ENCODE peak calls at places on chromosomes 16 and 17, in ten cellular contexts. A is HT1080, T is cortex of kidney, L is iris pigment epithelial cell, P is NCI-H2171, Q is activated T-helper 1 cell treated with Interleukin-2 at 50 U/mL for 16 hours, V is AG04449, C is HEK293T, F is T-helper 22 cell, U is epithelial cell of esophagus. B is an unnamed sample.

GRCh38 chr16:85988723-85989313 is 89.9 kb downstream of the IRF8 start:
- DNase-seq in A (no peak), T (no peak), L (no peak), P (no peak), Q (no peak), V (no peak), C (no peak), F (no peak), U (no peak), B (no peak)

GRCh38 chr16:86515780-86516617 is 5.7 kb downstream of the FOXF1 start:
- DNase-seq in A (no peak), T (no peak), L (peak), P (no peak), Q (no peak), V (no peak), C (no peak), F (no peak), U (no peak), B (no peak)

GRCh38 chr17:8490256-8491023 is 54.8 kb downstream of the NDEL1 start:
- DNase-seq in A (no peak), T (no peak), L (no peak), P (no peak), Q (no peak), V (no peak), C (no peak), F (no peak), U (peak), B (no peak)

GRCh38 chr16:48366165-48367093 is 18.8 kb downstream of the SIAH1 start:
- DNase-seq in A (peak), T (no peak), L (peak), P (peak), Q (peak), V (peak), C (peak), F (peak), U (peak), B (peak)

GRCh38 chr17:17790673-17791464 is 45.9 kb downstream of the SREBF1 start:
- DNase-seq in A (no peak), T (no peak), L (no peak), P (no peak), Q (no peak), V (no peak), C (no peak), F (no peak), U (no peak), B (no peak)

GRCh38 chr17:6496116-6496481 is 51.8 kb downstream of the PIMREG start:
- DNase-seq in A (no peak), T (no peak), L (no peak), P (no peak), Q (no peak), V (no peak), C (no peak), F (no peak), U (no peak), B (no peak)

GRCh38 chr16:46801428-46802049 is 29.4 kb downstream of the C16orf87 start:
- DNase-seq in A (peak), T (no peak), L (no peak), P (peak), Q (no peak), V (no peak), C (peak), F (no peak), U (peak), B (no peak)

GRCh38 chr17:32903774-32904673 is 23.9 kb upstream of the TMEM98 start:
- DNase-seq in A (no peak), T (no peak), L (no peak), P (no peak), Q (no peak), V (no peak), C (no peak), F (no peak), U (no peak), B (no peak)

GRCh38 chr17:17375826-17376225 is 72.7 kb downstream of the NT5M start:
- DNase-seq in A (no peak), T (no peak), L (peak), P (no peak), Q (no peak), V (no peak), C (no peak), F (no peak), U (peak), B (no peak)

GRCh38 chr16:30041841-30042240 is 10.8 kb upstream of the TLCD3B start:
- DNase-seq in A (no peak), T (no peak), L (peak), P (no peak), Q (no peak), V (no peak), C (no peak), F (no peak), U (peak), B (no peak)

GRCh38 chr17:3221850-3222249 is 14.4 kb downstream of the OR1A1 start:
- DNase-seq in A (no peak), T (no peak), L (no peak), P (no peak), Q (no peak), V (no peak), C (no peak), F (no peak), U (no peak), B (no peak)

GRCh38 chr16:27241658-27242057 is 26.9 kb downstream of the NSMCE1 start:
- DNase-seq in A (no peak), T (no peak), L (peak), P (no peak), Q (no peak), V (no peak), C (no peak), F (no peak), U (no peak), B (no peak)

GRCh38 chr17:38616361-38616760 is 10.6 kb upstream of the SRCIN1 start:
- DNase-seq in A (no peak), T (no peak), L (no peak), P (no peak), Q (no peak), V (no peak), C (no peak), F (no peak), U (no peak), B (no peak)

GRCh38 chr16:54627616-54628015 is 303.0 kb upstream of the IRX5 start:
- DNase-seq in A (peak), T (no peak), L (no peak), P (no peak), Q (no peak), V (no peak), C (no peak), F (no peak), U (no peak), B (no peak)

GRCh38 chr16:18999045-18999393 is 15.3 kb downstream of the TMC7 start:
- DNase-seq in A (no peak), T (no peak), L (no peak), P (no peak), Q (no peak), V (no peak), C (no peak), F (no peak), U (no peak), B (no peak)

GRCh38 chr17:48609754-48610281 is 999 bp downstream of the HOXB7 start:
- DNase-seq in A (no peak), T (no peak), L (no peak), P (no peak), Q (no peak), V (no peak), C (no peak), F (no peak), U (no peak), B (no peak)

GRCh38 chr16:57576429-57576870 is 34.0 kb downstream of the ADGRG5 start:
- DNase-seq in A (peak), T (no peak), L (peak), P (peak), Q (peak), V (no peak), C (peak), F (peak), U (peak), B (peak)

GRCh38 chr16:86567701-86568571 is 1.3 kb downstream of the FOXC2 start:
- DNase-seq in A (peak), T (no peak), L (peak), P (no peak), Q (no peak), V (no peak), C (no peak), F (no peak), U (peak), B (no peak)

GRCh38 chr17:2400877-2401425 is at the start of gene MNT:
- DNase-seq in A (peak), T (peak), L (peak), P (peak), Q (peak), V (no peak), C (peak), F (peak), U (peak), B (peak)